ENCODE peak calls at places on chromosome 20, in four cellular contexts. X is cardiac muscle cell, O is vagina, S is fibroblast of lung. D is an unnamed sample. For H3K4me1 and H3K27me3, the result is how much of the 10 kb centered on the place peaks cover.

GRCh38 chr20:17869295-17869994 is 99.1 kb downstream of the SNX5 start:
- DNase-seq in X (no peak), O (no peak), S (no peak), D (no peak)

GRCh38 chr20:36106606-36107005 is 47.9 kb upstream of the EPB41L1 start:
- DNase-seq in X (no peak), O (no peak), S (no peak), D (peak)

GRCh38 chr20:53557157-53557556 is 36.5 kb downstream of the ZNF217 start:
- DNase-seq in X (no peak), O (no peak), S (no peak), D (no peak)

GRCh38 chr20:52104546-52105044 is 87.0 kb downstream of the ZFP64 start:
- DNase-seq in X (peak), O (no peak), S (peak), D (no peak)

GRCh38 chr20:25991756-25992130 is 295.1 kb upstream of the ZNF337 start:
- DNase-seq in X (no peak), O (no peak), S (no peak), D (no peak)

GRCh38 chr20:4563534-4563933 is 158.2 kb upstream of the PRND start:
- DNase-seq in X (peak), O (no peak), S (peak), D (no peak)

GRCh38 chr20:49281059-49281912 is 3.4 kb upstream of the ZNFX1 start:
- DNase-seq in X (peak), O (no peak), S (peak), D (no peak)

GRCh38 chr20:64065062-64065972 is 2.3 kb downstream of the TCEA2 start:
- DNase-seq in X (no peak), O (no peak), S (no peak), D (no peak)

GRCh38 chr20:50220093-50220893 is 29.7 kb downstream of the CEBPB start:
- DNase-seq in X (no peak), O (no peak), S (no peak), D (no peak)

GRCh38 chr20:12395404-12396159 is 477.9 kb downstream of the BTBD3 start:
- DNase-seq in X (peak), O (no peak), S (no peak), D (no peak)

GRCh38 chr20:41697861-41698559 is 79.8 kb upstream of the CHD6 start:
- DNase-seq in X (peak), O (no peak), S (peak), D (no peak)

GRCh38 chr20:6994452-6994851 is 227.0 kb downstream of the BMP2 start:
- DNase-seq in X (peak), O (no peak), S (peak), D (no peak)

GRCh38 chr20:1242530-1242929 is 16.7 kb downstream of the RAD21L1 start:
- DNase-seq in X (peak), O (no peak), S (peak), D (no peak)

GRCh38 chr20:13102237-13102636 is 93.5 kb downstream of the SPTLC3 start:
- DNase-seq in X (no peak), O (no peak), S (no peak), D (no peak)

GRCh38 chr20:36237477-36237876 is 1.2 kb downstream of the AAR2 start:
- DNase-seq in X (no peak), O (no peak), S (peak), D (no peak)

GRCh38 chr20:48349673-48350072 is 478.1 kb downstream of the PREX1 start:
- DNase-seq in X (no peak), O (no peak), S (no peak), D (no peak)

GRCh38 chr20:641516-641913 is 11.5 kb downstream of the SRXN1 start:
- DNase-seq in X (no peak), O (no peak), S (no peak), D (no peak)

GRCh38 chr20:9407805-9408421 is 106.5 kb upstream of the LAMP5 start:
- DNase-seq in X (peak), O (no peak), S (peak), D (peak)

GRCh38 chr20:23507346-23507745 is 16.4 kb downstream of the CST8 start:
- DNase-seq in X (no peak), O (no peak), S (no peak), D (no peak)
- TF ChIP-seq CTCF in X (no peak), O (no peak), S (no peak), D (no peak)

GRCh38 chr20:38136421-38137245 is 28.4 kb downstream of the TGM2 start:
- DNase-seq in X (no peak), O (no peak), S (no peak), D (no peak)

GRCh38 chr20:38137441-38138037 is 27.5 kb downstream of the TGM2 start:
- DNase-seq in X (no peak), O (no peak), S (no peak), D (no peak)

GRCh38 chr20:38139919-38140753 is 24.9 kb downstream of the TGM2 start:
- DNase-seq in X (peak), O (no peak), S (peak), D (no peak)

GRCh38 chr20:38139156-38139912 is 25.7 kb downstream of the TGM2 start:
- DNase-seq in X (no peak), O (no peak), S (no peak), D (no peak)

DNA sequence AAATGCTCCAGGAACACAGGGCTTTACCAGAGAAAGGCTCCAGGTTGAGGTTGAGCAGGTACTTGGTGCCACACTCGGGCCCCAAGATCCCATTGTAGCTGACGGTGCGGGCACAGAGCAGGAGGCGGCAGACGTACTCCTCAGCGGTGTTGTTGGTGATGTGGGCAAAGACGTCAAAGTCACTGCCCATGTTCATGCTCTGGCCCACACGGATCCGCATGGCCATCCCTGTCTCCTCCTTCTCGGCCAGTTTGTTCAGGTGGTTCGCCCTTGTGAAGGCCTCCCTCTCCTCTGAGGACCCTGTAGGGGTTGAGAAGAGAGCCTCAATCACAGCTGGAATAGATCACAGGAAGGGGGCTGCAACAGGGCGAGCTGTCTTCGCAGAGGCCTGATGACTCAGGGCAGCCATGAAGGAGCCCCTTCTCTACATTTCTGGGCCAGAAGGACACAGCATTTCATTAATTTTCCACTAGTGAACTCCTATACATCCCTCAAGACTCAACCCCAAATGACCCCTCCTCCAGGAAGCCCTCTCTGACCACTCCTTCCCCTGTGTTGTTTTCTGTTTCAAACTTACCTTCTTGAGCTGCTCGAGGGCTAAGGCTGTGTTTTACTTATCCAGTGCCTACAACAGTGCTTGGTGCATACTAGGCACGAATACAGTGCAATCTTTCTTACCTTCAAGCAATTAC is 26.8 kb downstream of the TGM2 start:
- DNase-seq in X (no peak), O (no peak), S (no peak), D (no peak)
- H3K4me1 ChIP-seq in X (under half), O (under half), S (under half), D (under half)

DNA sequence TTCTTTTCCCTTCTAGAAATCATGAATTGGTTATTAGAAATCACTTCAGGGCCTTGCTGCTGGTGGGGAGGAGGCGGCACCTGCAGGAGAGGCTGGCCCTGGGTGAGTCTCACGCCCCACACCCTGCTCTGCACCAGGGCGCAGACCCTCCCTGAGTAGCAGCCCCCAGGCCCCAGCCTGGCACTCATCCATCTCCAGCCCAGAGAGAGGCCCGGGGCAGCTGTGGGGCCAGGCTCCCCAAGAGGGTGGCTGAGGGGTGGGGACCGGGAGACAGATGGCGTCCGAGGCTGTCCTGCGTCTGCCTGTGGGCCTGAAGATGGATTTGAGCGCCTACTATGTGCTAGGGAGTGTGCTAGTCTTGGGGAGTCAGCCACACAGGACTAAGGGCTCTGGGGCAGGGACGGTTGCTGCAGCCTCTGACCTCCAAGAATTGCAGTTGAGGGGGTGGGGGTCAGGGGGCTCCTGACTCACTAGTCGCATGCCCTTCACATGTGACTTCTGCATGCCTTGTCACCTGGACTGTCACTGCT is 59.6 kb upstream of the GATA5 start:
- DNase-seq in X (no peak), O (no peak), S (no peak), D (no peak)
- H3K27me3 ChIP-seq in X (under half), O (under half), S (under half), D (under half)

GRCh38 chr20:22807045-22807444 is 222.7 kb upstream of the FOXA2 start:
- DNase-seq in X (no peak), O (no peak), S (no peak), D (no peak)
- TF ChIP-seq CTCF in X (no peak), O (no peak), S (no peak), D (no peak)

DNA sequence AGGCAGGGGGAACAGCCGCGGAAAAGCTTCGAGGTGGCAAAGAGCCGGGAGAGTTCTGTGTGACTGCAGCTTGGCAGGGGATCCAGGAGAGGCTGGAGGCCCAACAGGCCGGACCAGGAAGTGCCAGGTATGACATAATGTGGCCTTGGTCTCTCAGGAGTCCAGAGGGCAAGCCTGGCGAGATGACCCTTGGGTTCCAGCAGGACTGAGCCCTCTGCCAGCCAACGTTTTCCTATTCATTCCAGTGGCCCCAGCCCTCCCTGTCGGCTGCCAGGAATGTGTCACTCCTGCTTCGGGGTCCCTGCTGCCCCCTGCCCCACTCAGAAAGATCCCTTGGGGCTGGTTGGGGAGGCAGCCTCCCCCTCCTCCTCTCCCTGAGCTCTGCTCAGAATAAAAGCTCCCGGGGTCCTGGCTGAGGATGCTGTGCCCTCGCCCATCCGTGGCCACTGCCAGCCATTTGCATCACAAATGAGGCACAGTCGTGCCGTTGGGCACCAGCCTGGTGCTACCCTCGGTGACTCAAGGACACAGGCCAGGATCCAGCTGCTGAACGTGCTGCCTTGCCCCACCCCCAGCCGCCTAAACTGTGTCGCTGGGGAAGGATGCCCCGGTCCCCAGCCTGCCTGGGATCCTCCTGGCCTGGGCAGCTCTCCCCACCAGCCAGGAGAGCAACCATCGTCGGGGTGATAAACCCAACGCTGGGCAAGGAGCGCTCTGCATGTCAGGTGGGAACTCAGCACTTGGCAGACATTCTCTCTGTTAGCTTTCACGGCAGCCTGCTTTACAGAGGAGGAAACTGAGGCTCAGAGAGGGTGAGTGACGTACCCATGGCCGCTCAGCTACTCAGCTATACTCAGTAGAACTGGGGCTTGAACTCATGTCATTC is 37.7 kb downstream of the RBM38 start:
- DNase-seq in X (no peak), O (no peak), S (no peak), D (peak)
- H3K4me1 ChIP-seq in X (under half), O (under half), S (under half), D (under half)

GRCh38 chr20:31977080-31977479 is 9.1 kb downstream of the XKR7 start:
- DNase-seq in X (no peak), O (no peak), S (no peak), D (no peak)

GRCh38 chr20:31974296-31974695 is 6.3 kb downstream of the XKR7 start:
- DNase-seq in X (no peak), O (no peak), S (no peak), D (no peak)

GRCh38 chr20:31974975-31975481 is 7.1 kb downstream of the XKR7 start:
- DNase-seq in X (no peak), O (no peak), S (no peak), D (no peak)

GRCh38 chr20:31972481-31973386 is 4.8 kb downstream of the XKR7 start:
- DNase-seq in X (no peak), O (no peak), S (no peak), D (no peak)

DNA sequence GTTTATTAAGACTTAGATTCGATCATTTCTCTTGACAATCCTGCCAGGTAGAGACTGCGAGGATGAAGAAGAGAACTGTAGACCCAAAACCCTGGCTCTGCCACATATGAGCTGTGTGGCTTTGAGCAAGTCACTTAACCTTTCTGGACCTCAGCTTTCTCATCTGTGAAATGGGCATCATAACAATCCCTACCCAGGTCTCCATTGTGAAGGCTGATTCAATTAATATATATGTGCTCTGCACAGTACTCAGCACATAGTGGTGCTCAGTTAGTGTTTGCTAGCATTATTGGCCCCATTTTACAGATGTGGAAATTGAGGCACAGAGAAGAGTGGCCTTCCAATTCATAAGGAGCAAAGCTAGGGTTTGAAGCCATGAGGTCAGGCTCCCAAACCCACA is 7.9 kb downstream of the XKR7 start:
- DNase-seq in X (no peak), O (no peak), S (no peak), D (no peak)
- H3K27me3 ChIP-seq in X (under half), O (under half), S (under half), D (under half)